ENCODE peak calls at places on chromosome 7, in five cellular contexts. C is stomach, H is GM23248, B is cardiac muscle cell, A is NT2/D1. D is an unnamed sample.

GRCh38 chr7:37921340-37921805 is 933 bp downstream of the EPDR1 start:
- DNase-seq in C (no peak), H (peak; percentile 13), B (peak; percentile 52), A (peak; percentile 51), D (no peak)

GRCh38 chr7:80844916-80845315 is 73.9 kb downstream of the SEMA3C start:
- DNase-seq in C (no peak), H (no peak), B (no peak), A (no peak), D (no peak)

GRCh38 chr7:130756316-130756715 is 22.3 kb upstream of the KLF14 start:
- DNase-seq in C (no peak), H (no peak), B (no peak), A (no peak), D (no peak)

GRCh38 chr7:46515844-46516590 is 594.9 kb upstream of the IGFBP3 start:
- DNase-seq in C (no peak), H (no peak), B (no peak), A (no peak), D (no peak)

GRCh38 chr7:116571037-116571436 is 46.2 kb downstream of the CAV1 start:
- DNase-seq in C (no peak), H (peak; percentile 92), B (no peak), A (no peak), D (no peak)

GRCh38 chr7:94941844-94942632 is 34.6 kb downstream of the PPP1R9A start:
- DNase-seq in C (no peak), H (no peak), B (no peak), A (no peak), D (no peak)

GRCh38 chr7:149422914-149423285 is 38.0 kb downstream of the ZNF777 start:
- DNase-seq in C (peak; percentile 31), H (no peak), B (no peak), A (no peak), D (no peak)

GRCh38 chr7:85426487-85426960 is 239.7 kb upstream of the SEMA3D start:
- DNase-seq in C (no peak), H (peak; percentile 41), B (no peak), A (no peak), D (no peak)

GRCh38 chr7:9945882-9946281 is 1027.8 kb upstream of the PHF14 start:
- DNase-seq in C (no peak), H (no peak), B (no peak), A (no peak), D (no peak)

GRCh38 chr7:102190777-102191176 is 95.9 kb upstream of the SH2B2 start:
- DNase-seq in C (no peak), H (no peak), B (no peak), A (peak; percentile 25), D (no peak)

GRCh38 chr7:24851791-24852190 is 94.5 kb upstream of the GSDME start:
- DNase-seq in C (no peak), H (peak; percentile 43), B (no peak), A (peak; percentile 28), D (no peak)

GRCh38 chr7:139884441-139884840 is 55.4 kb downstream of the TBXAS1 start:
- DNase-seq in C (no peak), H (no peak), B (no peak), A (no peak), D (no peak)

GRCh38 chr7:126696639-126697038 is 556.1 kb downstream of the GRM8 start:
- DNase-seq in C (no peak), H (no peak), B (no peak), A (no peak), D (no peak)

GRCh38 chr7:141563956-141564623 is 12.9 kb downstream of the AGK start:
- DNase-seq in C (no peak), H (no peak), B (no peak), A (no peak), D (no peak)

GRCh38 chr7:115008465-115009114 is 86.7 kb downstream of the MDFIC start:
- DNase-seq in C (no peak), H (peak; percentile 85), B (no peak), A (no peak), D (no peak)

GRCh38 chr7:91293136-91293535 is 28.9 kb downstream of the FZD1 start:
- DNase-seq in C (no peak), H (no peak), B (no peak), A (no peak), D (no peak)

GRCh38 chr7:104482362-104483042 is 154.1 kb downstream of the LHFPL3 start:
- DNase-seq in C (no peak), H (no peak), B (no peak), A (no peak), D (no peak)

GRCh38 chr7:28228386-28228785 is 47.8 kb upstream of the JAZF1 start:
- DNase-seq in C (no peak), H (peak; percentile 12), B (no peak), A (no peak), D (no peak)

GRCh38 chr7:22762866-22763265 is 35.9 kb downstream of the IL6 start:
- DNase-seq in C (no peak), H (no peak), B (no peak), A (no peak), D (no peak)

GRCh38 chr7:158127241-158127640 is 460.4 kb downstream of the PTPRN2 start:
- DNase-seq in C (no peak), H (no peak), B (no peak), A (no peak), D (no peak)

GRCh38 chr7:158125091-158125490 is 462.5 kb downstream of the PTPRN2 start:
- DNase-seq in C (peak; percentile 20), H (no peak), B (no peak), A (no peak), D (no peak)

GRCh38 chr7:158124671-158125079 is 462.9 kb downstream of the PTPRN2 start:
- DNase-seq in C (peak; percentile 18), H (no peak), B (no peak), A (no peak), D (no peak)

GRCh38 chr7:158126661-158127060 is 461.0 kb downstream of the PTPRN2 start:
- DNase-seq in C (no peak), H (no peak), B (no peak), A (no peak), D (no peak)

DNA sequence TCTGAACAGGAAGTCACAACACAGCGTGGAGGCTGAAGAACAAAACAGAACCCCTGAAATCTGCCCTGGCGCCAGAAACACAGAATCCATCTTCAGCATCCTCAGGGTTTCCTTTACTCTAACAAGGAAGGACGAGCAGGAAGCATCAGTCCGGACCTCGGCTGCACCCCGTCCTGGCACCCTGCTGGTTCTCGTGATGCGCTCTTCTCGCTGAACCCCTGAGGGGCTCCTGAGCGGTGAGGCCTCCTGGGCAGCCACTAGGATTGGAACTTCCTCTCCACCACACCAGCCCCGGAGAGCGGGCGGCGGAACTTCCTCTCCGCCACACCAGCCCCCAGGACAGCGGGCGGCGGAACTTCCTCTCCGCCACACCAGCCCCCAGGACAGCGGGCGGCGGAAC is 461.9 kb downstream of the PTPRN2 start:
- DNase-seq in C (no peak), H (no peak), B (no peak), A (no peak), D (no peak)
- H3K9me3 ChIP-seq in C (peaks cover 27% of the 10 kb centered on the region), H (no peaks in the 10 kb centered on the region), B (no peaks in the 10 kb centered on the region), A (peaks cover 4% of the 10 kb centered on the region), D (peaks cover 11% of the 10 kb centered on the region)

GRCh38 chr7:157896774-157897555 is 560.2 kb downstream of the DNAJB6 start:
- DNase-seq in C (no peak), H (no peak), B (no peak), A (no peak), D (no peak)

GRCh38 chr7:157895520-157896375 is 558.9 kb downstream of the DNAJB6 start:
- DNase-seq in C (no peak), H (no peak), B (no peak), A (no peak), D (peak; percentile 24)

GRCh38 chr7:157892751-157893150 is 555.9 kb downstream of the DNAJB6 start:
- DNase-seq in C (no peak), H (no peak), B (no peak), A (no peak), D (peak; percentile 28)

GRCh38 chr7:157890921-157891401 is 554.2 kb downstream of the DNAJB6 start:
- DNase-seq in C (no peak), H (no peak), B (no peak), A (no peak), D (no peak)

DNA sequence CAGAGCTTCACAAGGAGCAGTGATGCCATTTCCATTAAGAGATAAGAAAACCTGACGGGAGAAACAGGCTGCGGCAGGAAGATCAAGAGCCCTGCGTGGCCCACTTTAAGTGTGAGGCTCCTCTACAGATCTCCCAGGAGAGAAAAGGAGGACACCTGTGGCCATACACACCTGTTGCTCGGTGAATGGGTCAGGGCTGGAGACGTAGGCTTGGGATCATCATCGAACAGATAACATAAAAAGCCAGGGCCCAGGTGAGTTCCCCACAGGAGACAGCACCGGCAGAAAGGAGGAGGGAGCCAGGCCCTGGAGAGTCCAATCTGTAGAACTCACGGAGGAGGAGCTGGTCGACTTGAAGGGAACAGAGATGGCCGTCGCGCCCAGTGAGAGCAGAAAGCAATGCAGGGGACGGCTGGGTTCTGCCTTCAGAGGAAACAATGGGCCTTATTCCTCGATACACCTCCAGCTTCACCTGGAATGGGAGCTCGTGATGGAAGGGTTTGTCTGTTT is 556.8 kb downstream of the DNAJB6 start:
- DNase-seq in C (no peak), H (no peak), B (no peak), A (no peak), D (peak; percentile 24)
- H3K9me3 ChIP-seq in C (no peaks in the 10 kb centered on the region), H (no peaks in the 10 kb centered on the region), B (no peaks in the 10 kb centered on the region), A (no peaks in the 10 kb centered on the region), D (no peaks in the 10 kb centered on the region)

GRCh38 chr7:100111914-100112313 is 7.2 kb downstream of the TAF6 start:
- DNase-seq in C (no peak), H (no peak), B (no peak), A (no peak), D (no peak)

GRCh38 chr7:100107890-100108289 is 6.4 kb downstream of the AP4M1 start:
- DNase-seq in C (no peak), H (no peak), B (no peak), A (no peak), D (no peak)

GRCh38 chr7:100115026-100115425 is 4.1 kb downstream of the TAF6 start:
- DNase-seq in C (no peak), H (no peak), B (no peak), A (no peak), D (no peak)

GRCh38 chr7:100109521-100110163 is 8.2 kb downstream of the AP4M1 start:
- DNase-seq in C (no peak), H (no peak), B (no peak), A (no peak), D (no peak)

DNA sequence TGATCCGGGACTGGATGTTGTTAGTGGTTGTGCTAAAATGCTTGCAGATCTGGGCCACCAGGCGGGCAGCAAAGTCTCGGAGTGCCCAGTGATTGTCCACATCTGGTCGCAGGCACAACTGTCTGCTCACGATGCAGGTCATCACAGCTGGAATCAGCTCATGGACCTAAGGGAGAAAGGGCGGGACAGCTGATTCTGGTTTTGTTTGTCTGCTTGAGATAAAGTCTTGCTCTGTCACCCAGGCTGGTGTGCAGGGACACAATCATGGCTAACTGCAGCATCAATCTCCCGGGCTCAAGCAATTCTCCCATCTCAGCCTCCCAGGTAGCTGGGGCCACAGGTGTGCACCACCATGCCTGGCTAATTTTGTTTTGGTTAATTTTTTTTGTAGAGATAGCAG is 8.0 kb downstream of the TAF6 start:
- DNase-seq in C (no peak), H (no peak), B (no peak), A (no peak), D (no peak)
- H3K9me3 ChIP-seq in C (no peaks in the 10 kb centered on the region), H (no peaks in the 10 kb centered on the region), B (no peaks in the 10 kb centered on the region), A (no peaks in the 10 kb centered on the region), D (no peaks in the 10 kb centered on the region)

DNA sequence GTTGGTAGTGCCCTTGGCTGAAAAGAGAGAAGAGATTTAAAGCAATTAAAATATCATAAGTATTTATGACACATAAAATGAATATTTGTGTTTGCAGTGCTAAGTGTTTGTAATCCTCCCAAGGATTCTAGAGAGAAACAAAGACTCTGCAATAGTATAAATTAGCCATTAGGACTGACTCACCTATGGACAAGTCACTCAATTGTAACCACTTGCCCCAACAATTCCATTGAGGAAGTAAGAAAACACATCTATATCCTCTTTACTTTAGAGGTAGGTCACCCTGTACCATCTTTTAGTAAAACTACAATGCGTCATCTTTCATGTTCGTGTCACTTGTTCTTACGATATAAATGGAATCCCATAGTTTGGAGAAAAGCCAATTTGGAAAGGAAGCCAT is 85.7 kb upstream of the INHBA start:
- DNase-seq in C (no peak), H (peak; percentile 15), B (no peak), A (no peak), D (no peak)
- H3K9me3 ChIP-seq in C (no peaks in the 10 kb centered on the region), H (no peaks in the 10 kb centered on the region), B (no peaks in the 10 kb centered on the region), A (no peaks in the 10 kb centered on the region), D (no peaks in the 10 kb centered on the region)